ENCODE peak calls at places on chromosomes 7 and 10, in six cellular contexts. M is BJ, C is NCI-H2029, O is NCI-H1417, D is naive B cell, F is lung. L is an unnamed sample.

GRCh38 chr7:126657599-126658358 is 595.0 kb downstream of the GRM8 start:
- DNase-seq in O (no peak), C (no peak), M (no peak), F (no peak), D (no peak), L (no peak)

GRCh38 chr7:155258233-155258575 is 39.5 kb upstream of the INSIG1 start:
- DNase-seq in F (no peak), M (peak; percentile 26), O (no peak), C (no peak), D (no peak), L (no peak)

GRCh38 chr10:64486149-64486548 is 964.9 kb downstream of the REEP3 start:
- DNase-seq in O (no peak), F (no peak), D (no peak), C (no peak), M (no peak), L (no peak)

GRCh38 chr7:2932761-2933251 is 88.7 kb upstream of the GNA12 start:
- DNase-seq in D (no peak), O (no peak), M (no peak), C (no peak), F (no peak), L (peak; percentile 61)

GRCh38 chr7:151311294-151311864 is 30.2 kb upstream of the NUB1 start:
- DNase-seq in F (no peak), O (peak; percentile 22), D (no peak), C (no peak), M (no peak), L (peak; percentile 34)

GRCh38 chr7:151310578-151310977 is 31.0 kb upstream of the NUB1 start:
- DNase-seq in O (no peak), D (no peak), F (no peak), C (no peak), M (no peak), L (no peak)

GRCh38 chr7:65225422-65226006 is 148.1 kb upstream of the ZNF92 start:
- DNase-seq in O (no peak), C (no peak), M (no peak), F (no peak), D (no peak), L (no peak)

GRCh38 chr7:107387077-107387476 is 82.8 kb upstream of the GPR22 start:
- DNase-seq in F (no peak), C (no peak), D (no peak), M (peak; percentile 32), O (peak; percentile 17), L (peak; percentile 63)

GRCh38 chr10:17836917-17837316 is 27.8 kb downstream of the MRC1 start:
- DNase-seq in C (no peak), M (no peak), F (peak; percentile 36), D (no peak), O (no peak), L (no peak)

GRCh38 chr7:143299840-143300239 is 11.7 kb downstream of the CASP2 start:
- DNase-seq in F (no peak), D (peak; percentile 14), O (peak; percentile 14), M (no peak), C (no peak), L (peak; percentile 67)

GRCh38 chr7:50826371-50827172 is 43.9 kb upstream of the GRB10 start:
- DNase-seq in O (no peak), F (no peak), D (no peak), M (peak; percentile 46), C (no peak), L (no peak)

GRCh38 chr7:134619627-134620331 is 26.9 kb upstream of the BPGM start:
- DNase-seq in D (no peak), M (peak; percentile 81), F (no peak), C (no peak), O (no peak), L (no peak)

GRCh38 chr10:74926791-74927585 is 100.6 kb downstream of the KAT6B start:
- DNase-seq in C (no peak), D (no peak), M (no peak), O (no peak), F (no peak), L (no peak)

GRCh38 chr7:11458736-11459483 is 373.1 kb downstream of the THSD7A start:
- DNase-seq in F (no peak), C (no peak), D (no peak), O (no peak), M (peak; percentile 16), L (no peak)